ENCODE peak calls at places on chromosomes 16 and 17, in four cellular contexts. L is H1, O is GM12878, M is K562. F is an unnamed sample.

GRCh38 chr16:67782567-67783352 is 23.6 kb downstream of the RANBP10 start:
- DNase-seq in L (no peak), O (no peak), M (peak; percentile 30), F (no peak)

GRCh38 chr16:77273-77806 is 685 bp upstream of the MPG start:
- DNase-seq in L (peak; percentile 78), O (no peak), M (peak; percentile 74), F (no peak)

GRCh38 chr17:27293359-27293897 is 486 bp upstream of the WSB1 start:
- DNase-seq in L (no peak), O (no peak), M (peak; percentile 54), F (no peak)

GRCh38 chr17:19707728-19708221 is 8.6 kb downstream of the SLC47A2 start:
- DNase-seq in L (no peak), O (no peak), M (no peak), F (no peak)

GRCh38 chr17:81196505-81197408 is 26.0 kb downstream of the CEP131 start:
- DNase-seq in L (no peak), O (no peak), M (no peak), F (no peak)

GRCh38 chr16:17320009-17320408 is 150.8 kb downstream of the XYLT1 start:
- DNase-seq in L (no peak), O (no peak), M (no peak), F (no peak)

GRCh38 chr16:49336581-49336980 is 37.0 kb upstream of the C16orf78 start:
- DNase-seq in L (no peak), O (no peak), M (no peak), F (no peak)

GRCh38 chr17:29347831-29348281 is 42.3 kb upstream of the TAOK1 start:
- DNase-seq in L (no peak), O (no peak), M (peak; percentile 10), F (no peak)

GRCh38 chr16:75027520-75028300 is 28.9 kb downstream of the ZNRF1 start:
- DNase-seq in L (no peak), O (no peak), M (no peak), F (no peak)

GRCh38 chr17:26963163-26963503 is 330.8 kb upstream of the WSB1 start:
- DNase-seq in L (no peak), O (no peak), M (no peak), F (no peak)

GRCh38 chr16:9322735-9323134 is 231.3 kb downstream of the HAPSTR1 start:
- DNase-seq in L (no peak), O (no peak), M (no peak), F (no peak)

GRCh38 chr17:55314784-55315491 is 50.2 kb downstream of the HLF start:
- DNase-seq in L (no peak), O (no peak), M (no peak), F (no peak)

GRCh38 chr16:76756951-76757350 is 434.0 kb upstream of the MON1B start:
- DNase-seq in L (no peak), O (no peak), M (no peak), F (no peak)

GRCh38 chr17:82325286-82326180 is 8.0 kb downstream of the SECTM1 start:
- DNase-seq in L (no peak), O (no peak), M (no peak), F (no peak)

GRCh38 chr16:48176635-48177408 is 21.0 kb upstream of the ABCC12 start:
- DNase-seq in L (no peak), O (no peak), M (no peak), F (no peak)

GRCh38 chr17:17994271-17994670 is 21.6 kb downstream of the DRC3 start:
- DNase-seq in L (peak; percentile 77), O (no peak), M (no peak), F (peak; percentile 15)

GRCh38 chr17:74123866-74124265 is 79.6 kb upstream of the RPL38 start:
- DNase-seq in L (no peak), O (no peak), M (no peak), F (no peak)

GRCh38 chr16:88415381-88416323 is 32.9 kb downstream of the ZNF469 start:
- DNase-seq in L (no peak), O (no peak), M (peak; percentile 54), F (no peak)

GRCh38 chr17:74520790-74521480 is 10.3 kb downstream of the CD300LB start:
- DNase-seq in L (no peak), O (no peak), M (no peak), F (no peak)

GRCh38 chr16:30447512-30448226 is 2.0 kb upstream of the SEPHS2 start:
- DNase-seq in L (no peak), O (no peak), M (no peak), F (no peak)

GRCh38 chr17:16470302-16470701 is 21.7 kb downstream of the LRRC75A start:
- DNase-seq in L (no peak), O (no peak), M (no peak), F (no peak)

GRCh38 chr16:58393138-58393504 is 850 bp downstream of the GINS3 start:
- DNase-seq in L (no peak), O (no peak), M (peak; percentile 51), F (no peak)

GRCh38 chr17:81719410-81720266 is 7.6 kb downstream of the SLC25A10 start:
- DNase-seq in L (no peak), O (no peak), M (no peak), F (no peak)

GRCh38 chr17:40556198-40556661 is 9.0 kb downstream of the CCR7 start:
- DNase-seq in L (no peak), O (no peak), M (no peak), F (no peak)
- H3K4me1 ChIP-seq in L (no peaks in the 10 kb centered on the region), O (peaks cover 38% of the 10 kb centered on the region), M (peaks cover 52% of the 10 kb centered on the region), F (peaks cover 10% of the 10 kb centered on the region)

GRCh38 chr16:86931410-86931941 is 353.1 kb downstream of the FOXL1 start:
- DNase-seq in L (no peak), O (no peak), M (peak; percentile 36), F (no peak)
- TF ChIP-seq EGR1 in L (no peak), O (no peak), M (no peak), F (no peak)

GRCh38 chr16:54143410-54143809 is 143.2 kb downstream of the IRX3 start:
- DNase-seq in L (no peak), O (no peak), M (no peak), F (no peak)

GRCh38 chr16:54145881-54146280 is 140.7 kb downstream of the IRX3 start:
- DNase-seq in L (no peak), O (no peak), M (no peak), F (no peak)

GRCh38 chr16:54142787-54143186 is 143.8 kb downstream of the IRX3 start:
- DNase-seq in L (no peak), O (no peak), M (no peak), F (no peak)

GRCh38 chr16:54140788-54141136 is 145.8 kb downstream of the IRX3 start:
- DNase-seq in L (no peak), O (no peak), M (no peak), F (no peak)

DNA sequence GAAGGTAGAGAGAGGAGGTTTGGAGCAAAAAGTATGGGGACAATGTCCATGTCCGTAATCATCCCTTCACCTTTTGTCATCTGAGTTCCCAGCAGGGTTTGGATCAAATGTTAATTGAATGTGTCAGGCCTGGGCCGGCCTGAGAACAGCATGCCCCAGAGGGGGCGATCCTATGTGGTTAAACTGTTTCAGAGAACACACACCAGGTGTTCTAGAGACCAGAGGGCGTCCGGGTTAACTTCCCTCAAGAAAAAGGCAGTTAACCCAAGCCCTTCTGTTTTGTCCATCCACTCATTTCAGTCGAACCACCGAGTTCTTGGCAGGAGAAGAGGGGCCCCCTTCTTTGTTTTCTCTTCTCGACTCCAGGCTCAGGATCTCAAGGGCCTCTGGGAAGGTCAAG is 142.7 kb downstream of the IRX3 start:
- DNase-seq in L (no peak), O (no peak), M (no peak), F (no peak)
- H3K4me1 ChIP-seq in L (no peaks in the 10 kb centered on the region), O (no peaks in the 10 kb centered on the region), M (no peaks in the 10 kb centered on the region), F (no peaks in the 10 kb centered on the region)

DNA sequence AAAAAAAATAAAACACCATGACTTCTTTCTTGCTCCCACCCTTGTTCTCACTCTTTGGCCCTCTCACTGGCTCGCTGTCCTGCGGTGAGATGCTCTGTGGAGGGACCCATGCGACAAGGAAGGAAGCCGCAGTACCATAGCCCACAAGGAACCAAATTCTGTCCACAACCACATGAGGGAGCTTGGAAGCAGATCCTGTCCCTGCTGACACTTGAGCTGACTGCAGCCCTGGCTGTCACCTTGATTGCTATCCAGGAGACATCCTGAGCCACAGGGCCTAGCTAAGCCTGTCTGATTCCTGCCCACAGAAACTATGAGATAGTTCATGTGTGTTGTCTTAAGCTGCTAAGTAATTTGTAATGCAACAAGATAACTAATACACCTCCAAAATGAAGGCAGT is 4.8 kb upstream of the MT2A start:
- DNase-seq in L (no peak), O (no peak), M (peak; percentile 69), F (peak; percentile 56)
- TF ChIP-seq EGR1 in L (no peak), O (no peak), M (no peak), F (no peak)

GRCh38 chr17:76709077-76709950 is 1.5 kb downstream of the MXRA7 start:
- DNase-seq in L (peak; percentile 56), O (no peak), M (peak; percentile 55), F (no peak)
- H3K4me1 ChIP-seq in L (peaks cover 11% of the 10 kb centered on the region), O (no peaks in the 10 kb centered on the region), M (peaks cover 35% of the 10 kb centered on the region), F (peaks cover 19% of the 10 kb centered on the region)